ENCODE peak calls at places on chromosome 15, in four cellular contexts. One of them, this sample, is unnamed.

GRCh38 chr15:45842151-45842550 is 207.3 kb downstream of the SQOR start:
- DNase-seq in spleen: no peak
- DNase-seq in hepatocyte: peak
- DNase-seq in A549: no peak
- DNase-seq in this sample: no peak

GRCh38 chr15:41796457-41796856 is 22.2 kb downstream of the MAPKBP1 start:
- DNase-seq in spleen: no peak
- DNase-seq in hepatocyte: peak
- DNase-seq in A549: no peak
- DNase-seq in this sample: no peak

GRCh38 chr15:52728899-52729298 is 49.7 kb upstream of the ATOSA start:
- DNase-seq in spleen: no peak
- DNase-seq in hepatocyte: no peak
- DNase-seq in A549: no peak
- DNase-seq in this sample: no peak

GRCh38 chr15:62119224-62119925 is 45.7 kb downstream of the C2CD4B start:
- DNase-seq in spleen: no peak
- DNase-seq in hepatocyte: peak
- DNase-seq in A549: peak
- DNase-seq in this sample: peak

GRCh38 chr15:33013827-33014445 is 180.6 kb downstream of the FMN1 start:
- DNase-seq in spleen: no peak
- DNase-seq in hepatocyte: no peak
- DNase-seq in A549: peak
- DNase-seq in this sample: no peak

GRCh38 chr15:75844629-75845390 is 1.6 kb downstream of the UBE2Q2 start:
- DNase-seq in spleen: no peak
- DNase-seq in hepatocyte: no peak
- DNase-seq in A549: no peak
- DNase-seq in this sample: no peak

GRCh38 chr15:60972866-60973265 is 256.2 kb downstream of the RORA start:
- DNase-seq in spleen: no peak
- DNase-seq in hepatocyte: no peak
- DNase-seq in A549: no peak
- DNase-seq in this sample: no peak

GRCh38 chr15:60695713-60696522 is 217.0 kb upstream of the ICE2 start:
- DNase-seq in spleen: no peak
- DNase-seq in hepatocyte: no peak
- DNase-seq in A549: no peak
- DNase-seq in this sample: no peak

GRCh38 chr15:78012643-78013077 is 64.9 kb downstream of the TBC1D2B start:
- DNase-seq in spleen: no peak
- DNase-seq in hepatocyte: peak
- DNase-seq in A549: no peak
- DNase-seq in this sample: no peak

GRCh38 chr15:62792960-62793758 is 249.4 kb upstream of the TPM1 start:
- DNase-seq in spleen: no peak
- DNase-seq in hepatocyte: no peak
- DNase-seq in A549: no peak
- DNase-seq in this sample: no peak

GRCh38 chr15:22913646-22914380 is 66.4 kb downstream of the CYFIP1 start:
- DNase-seq in spleen: peak
- DNase-seq in hepatocyte: no peak
- DNase-seq in A549: no peak
- DNase-seq in this sample: no peak

GRCh38 chr15:96564546-96564945 is 234.0 kb downstream of the NR2F2 start:
- DNase-seq in spleen: no peak
- DNase-seq in hepatocyte: no peak
- DNase-seq in A549: no peak
- DNase-seq in this sample: no peak

GRCh38 chr15:25185791-25186190 is 231.0 kb downstream of the SNRPN start:
- DNase-seq in spleen: peak
- DNase-seq in hepatocyte: no peak
- DNase-seq in A549: no peak
- DNase-seq in this sample: no peak

GRCh38 chr15:43420876-43421275 is 50.0 kb downstream of the TUBGCP4 start:
- DNase-seq in spleen: no peak
- DNase-seq in hepatocyte: no peak
- DNase-seq in A549: no peak
- DNase-seq in this sample: no peak

GRCh38 chr15:50431204-50431603 is 7.0 kb downstream of the USP8 start:
- DNase-seq in spleen: no peak
- DNase-seq in hepatocyte: no peak
- DNase-seq in A549: no peak
- DNase-seq in this sample: no peak

GRCh38 chr15:67070892-67071664 is 5.7 kb downstream of the SMAD3 start:
- DNase-seq in spleen: no peak
- DNase-seq in hepatocyte: no peak
- DNase-seq in A549: no peak
- DNase-seq in this sample: no peak

GRCh38 chr15:51121118-51121517 is 26.4 kb upstream of the TNFAIP8L3 start:
- DNase-seq in spleen: no peak
- DNase-seq in hepatocyte: peak
- DNase-seq in A549: peak
- DNase-seq in this sample: no peak

GRCh38 chr15:32829441-32829840 is 111.6 kb downstream of the GREM1 start:
- DNase-seq in spleen: no peak
- DNase-seq in hepatocyte: no peak
- DNase-seq in A549: no peak
- DNase-seq in this sample: no peak

GRCh38 chr15:50358805-50359204 is 3.8 kb upstream of the GABPB1 start:
- DNase-seq in spleen: no peak
- DNase-seq in hepatocyte: peak
- DNase-seq in A549: peak
- DNase-seq in this sample: peak

GRCh38 chr15:33524274-33524673 is 213.5 kb downstream of the RYR3 start:
- DNase-seq in spleen: no peak
- DNase-seq in hepatocyte: no peak
- DNase-seq in A549: no peak
- DNase-seq in this sample: no peak

GRCh38 chr15:92651877-92652575 is 3.5 kb downstream of the FAM174B start:
- DNase-seq in spleen: no peak
- DNase-seq in hepatocyte: no peak
- DNase-seq in A549: no peak
- DNase-seq in this sample: no peak

GRCh38 chr15:92391640-92392039 is 2.0 kb upstream of the ST8SIA2 start:
- DNase-seq in spleen: no peak
- DNase-seq in hepatocyte: peak
- DNase-seq in A549: peak
- DNase-seq in this sample: no peak

GRCh38 chr15:67082007-67082536 is 16.7 kb downstream of the SMAD3 start:
- DNase-seq in spleen: peak
- DNase-seq in hepatocyte: no peak
- DNase-seq in A549: no peak
- DNase-seq in this sample: no peak

GRCh38 chr15:91407237-91407889 is 307.3 kb downstream of the SV2B start:
- DNase-seq in spleen: no peak
- DNase-seq in hepatocyte: peak
- DNase-seq in A549: no peak
- DNase-seq in this sample: peak

GRCh38 chr15:45913451-45913850 is 278.6 kb downstream of the SQOR start:
- DNase-seq in spleen: no peak
- DNase-seq in hepatocyte: no peak
- DNase-seq in A549: no peak
- DNase-seq in this sample: peak

GRCh38 chr15:72180771-72181324 is 16.7 kb downstream of the GRAMD2A start:
- DNase-seq in spleen: peak
- DNase-seq in hepatocyte: no peak
- DNase-seq in A549: no peak
- DNase-seq in this sample: no peak

GRCh38 chr15:88637841-88638625 is 783 bp upstream of the ISG20 start:
- DNase-seq in spleen: peak
- DNase-seq in hepatocyte: peak
- DNase-seq in A549: no peak
- DNase-seq in this sample: no peak

GRCh38 chr15:88637436-88637835 is 1.4 kb upstream of the ISG20 start:
- DNase-seq in spleen: peak
- DNase-seq in hepatocyte: no peak
- DNase-seq in A549: no peak
- DNase-seq in this sample: no peak

GRCh38 chr15:88635343-88635742 is 3.5 kb upstream of the ISG20 start:
- DNase-seq in spleen: peak
- DNase-seq in hepatocyte: no peak
- DNase-seq in A549: no peak
- DNase-seq in this sample: no peak

GRCh38 chr15:88636039-88636438 is 2.8 kb upstream of the ISG20 start:
- DNase-seq in spleen: peak
- DNase-seq in hepatocyte: peak
- DNase-seq in A549: no peak
- DNase-seq in this sample: no peak

GRCh38 chr15:88636654-88637053 is 2.2 kb upstream of the ISG20 start:
- DNase-seq in spleen: peak
- DNase-seq in hepatocyte: no peak
- DNase-seq in A549: no peak
- DNase-seq in this sample: peak
- H3K4me3 ChIP-seq in spleen: no peak
- H3K4me3 ChIP-seq in hepatocyte: no peak
- H3K4me3 ChIP-seq in A549: no peak
- H3K4me3 ChIP-seq in this sample: no peak

DNA sequence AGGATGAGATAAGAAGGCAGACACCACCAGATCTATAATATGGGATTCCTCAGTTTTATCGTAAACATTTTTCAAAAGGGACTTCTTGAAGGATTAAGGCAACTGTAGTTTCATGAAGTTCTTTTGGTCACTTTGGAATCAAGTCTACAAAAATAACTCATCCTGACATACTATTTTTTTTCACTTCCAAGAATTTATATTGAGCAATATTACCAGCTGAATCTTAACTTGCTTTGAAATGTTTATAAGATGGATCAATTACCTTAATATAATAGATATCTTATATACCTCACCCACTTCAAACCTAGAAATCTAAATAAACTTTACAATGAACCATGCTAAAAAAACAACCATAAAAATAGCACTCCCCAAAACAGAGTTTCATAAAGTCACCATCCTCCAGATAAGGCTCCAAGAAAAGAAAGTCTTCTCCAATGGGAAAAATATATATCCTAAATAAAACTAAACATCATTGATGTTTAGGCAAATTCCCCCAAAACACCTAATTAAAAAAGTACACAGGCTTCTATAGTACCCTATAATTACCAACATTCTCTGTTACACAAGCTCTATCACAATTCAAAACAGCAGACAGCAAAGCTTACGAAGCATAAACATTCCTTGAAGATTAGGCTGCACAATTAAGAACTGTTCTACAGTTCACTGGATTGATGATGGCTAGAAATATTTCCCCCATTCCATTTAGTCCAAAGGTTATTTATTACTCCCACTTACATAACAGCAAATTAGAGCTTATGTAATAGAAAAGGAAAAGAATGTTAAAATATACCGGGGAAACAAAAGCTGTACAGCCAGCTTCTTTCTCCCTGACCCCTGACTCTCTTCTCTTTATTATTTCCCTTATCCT is 49.6 kb downstream of the UACA start:
- DNase-seq in spleen: no peak
- DNase-seq in hepatocyte: no peak
- DNase-seq in A549: no peak
- DNase-seq in this sample: no peak
- H3K27ac ChIP-seq in spleen: peak
- H3K27ac ChIP-seq in hepatocyte: peak
- H3K27ac ChIP-seq in A549: peak
- H3K27ac ChIP-seq in this sample: peak

DNA sequence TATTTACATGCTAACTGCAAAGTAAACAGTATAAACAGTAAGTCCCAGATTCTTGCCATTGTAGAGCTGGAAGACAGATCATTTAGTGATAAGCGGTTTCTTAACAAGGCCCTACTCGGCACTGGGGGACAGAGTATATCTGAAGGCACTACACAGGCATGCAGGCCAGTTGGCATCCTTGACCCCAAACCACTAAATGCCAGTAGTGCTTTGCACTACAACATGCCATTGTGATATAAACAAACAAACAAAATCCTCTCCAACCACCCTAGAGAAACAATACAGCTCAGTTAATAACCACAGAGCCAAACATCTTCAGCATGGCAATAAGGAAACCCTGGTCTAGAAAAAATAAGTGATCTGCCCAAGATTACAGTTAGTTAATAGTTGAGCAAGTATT is 5.3 kb downstream of the AQR start:
- DNase-seq in spleen: no peak
- DNase-seq in hepatocyte: no peak
- DNase-seq in A549: no peak
- DNase-seq in this sample: no peak
- H3K4me3 ChIP-seq in spleen: no peak
- H3K4me3 ChIP-seq in hepatocyte: no peak
- H3K4me3 ChIP-seq in A549: no peak
- H3K4me3 ChIP-seq in this sample: no peak

GRCh38 chr15:101525087-101525669 is 35.7 kb upstream of the PCSK6 start:
- DNase-seq in spleen: no peak
- DNase-seq in hepatocyte: no peak
- DNase-seq in A549: no peak
- DNase-seq in this sample: no peak
- H3K27ac ChIP-seq in spleen: no peak
- H3K27ac ChIP-seq in hepatocyte: no peak
- H3K27ac ChIP-seq in A549: no peak
- H3K27ac ChIP-seq in this sample: no peak

DNA sequence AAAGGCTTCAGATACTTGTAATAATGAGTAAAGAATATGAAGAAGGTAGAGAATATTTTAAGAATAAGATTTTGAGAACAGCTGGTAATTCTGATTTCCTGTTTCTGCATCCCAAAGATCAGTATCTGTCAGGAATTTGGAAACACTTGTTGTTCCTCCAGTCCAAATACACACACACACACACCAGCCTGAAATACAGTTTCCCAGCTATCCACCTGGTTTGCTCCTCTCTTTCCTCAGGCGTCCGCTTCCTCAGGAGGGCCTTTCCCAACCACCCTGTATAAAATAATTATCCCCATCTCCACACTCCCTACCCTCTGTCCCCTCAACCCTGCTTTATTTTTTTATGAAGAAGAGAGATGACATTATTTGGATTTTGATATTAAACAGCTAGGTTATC is 2.0 kb upstream of the FSIP1 start:
- DNase-seq in spleen: no peak
- DNase-seq in hepatocyte: no peak
- DNase-seq in A549: no peak
- DNase-seq in this sample: no peak
- H3K4me3 ChIP-seq in spleen: no peak
- H3K4me3 ChIP-seq in hepatocyte: no peak
- H3K4me3 ChIP-seq in A549: no peak
- H3K4me3 ChIP-seq in this sample: no peak

DNA sequence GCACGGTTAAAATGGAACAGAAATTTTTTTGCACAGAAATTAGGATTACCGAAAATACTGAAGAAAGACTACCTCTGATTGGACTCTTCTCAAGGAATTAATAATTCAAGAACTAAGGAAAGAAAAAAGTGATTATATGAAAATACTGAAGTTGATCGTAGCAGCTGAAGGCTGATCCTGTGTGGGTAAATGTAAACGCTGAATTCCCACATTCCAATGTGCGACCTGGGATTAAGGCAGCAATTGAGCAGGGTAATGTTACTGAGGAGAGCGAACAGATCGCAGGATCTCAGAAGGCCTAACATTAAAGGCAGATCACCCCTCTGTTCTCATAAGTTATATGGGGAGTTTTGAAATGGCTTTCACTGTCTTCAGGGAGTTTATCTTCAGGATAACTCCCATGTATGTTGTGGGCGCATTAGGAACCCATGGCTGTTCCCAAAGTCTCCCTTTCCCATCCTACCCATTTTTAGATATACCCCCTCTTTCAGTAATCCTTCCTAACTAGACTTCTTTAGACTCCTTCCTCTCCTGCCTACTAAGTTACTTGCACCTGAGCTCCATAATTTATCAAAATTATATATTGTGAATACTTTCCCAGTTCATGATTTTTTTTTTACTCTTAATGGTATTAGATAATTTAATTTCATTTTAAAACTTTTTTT is 1.0 kb upstream of the UBL7 start:
- DNase-seq in spleen: no peak
- DNase-seq in hepatocyte: no peak
- DNase-seq in A549: no peak
- DNase-seq in this sample: peak
- H3K27ac ChIP-seq in spleen: peak
- H3K27ac ChIP-seq in hepatocyte: peak
- H3K27ac ChIP-seq in A549: peak
- H3K27ac ChIP-seq in this sample: peak

This sample was measured in SJCRH30.